ENCODE peak calls at places on chromosomes 3 and 15, in four cellular contexts. N, H, B and J are unnamed samples.

GRCh38 chr15:95932676-95933075 is 397.8 kb upstream of the NR2F2 start:
- DNase-seq in N (no peak), B (no peak), H (no peak), J (no peak)

GRCh38 chr15:77091072-77091471 is 20.2 kb upstream of the TSPAN3 start:
- DNase-seq in B (no peak), H (no peak), N (no peak), J (no peak)

GRCh38 chr3:140771030-140771677 is 93.3 kb downstream of the TRIM42 start:
- DNase-seq in N (no peak), B (no peak), H (no peak), J (no peak)

GRCh38 chr3:133880287-133880686 is 15.4 kb downstream of the RAB6B start:
- DNase-seq in H (no peak), N (no peak), B (no peak), J (no peak)

GRCh38 chr3:126529585-126530170 is 5.7 kb downstream of the CHST13 start:
- DNase-seq in N (no peak), B (no peak), H (no peak), J (no peak)

GRCh38 chr3:19264424-19264823 is 116.1 kb downstream of the KCNH8 start:
- DNase-seq in B (no peak), N (no peak), H (no peak), J (no peak)

GRCh38 chr3:84165278-84165677 is 793.5 kb upstream of the CADM2 start:
- DNase-seq in N (no peak), B (no peak), H (no peak), J (no peak)

GRCh38 chr3:197575362-197575761 is 19.6 kb upstream of the BDH1 start:
- DNase-seq in N (no peak), H (no peak), B (no peak), J (no peak)

GRCh38 chr3:181844227-181844626 is 132.5 kb downstream of the SOX2 start:
- DNase-seq in B (no peak), H (no peak), N (no peak), J (no peak)

DNA sequence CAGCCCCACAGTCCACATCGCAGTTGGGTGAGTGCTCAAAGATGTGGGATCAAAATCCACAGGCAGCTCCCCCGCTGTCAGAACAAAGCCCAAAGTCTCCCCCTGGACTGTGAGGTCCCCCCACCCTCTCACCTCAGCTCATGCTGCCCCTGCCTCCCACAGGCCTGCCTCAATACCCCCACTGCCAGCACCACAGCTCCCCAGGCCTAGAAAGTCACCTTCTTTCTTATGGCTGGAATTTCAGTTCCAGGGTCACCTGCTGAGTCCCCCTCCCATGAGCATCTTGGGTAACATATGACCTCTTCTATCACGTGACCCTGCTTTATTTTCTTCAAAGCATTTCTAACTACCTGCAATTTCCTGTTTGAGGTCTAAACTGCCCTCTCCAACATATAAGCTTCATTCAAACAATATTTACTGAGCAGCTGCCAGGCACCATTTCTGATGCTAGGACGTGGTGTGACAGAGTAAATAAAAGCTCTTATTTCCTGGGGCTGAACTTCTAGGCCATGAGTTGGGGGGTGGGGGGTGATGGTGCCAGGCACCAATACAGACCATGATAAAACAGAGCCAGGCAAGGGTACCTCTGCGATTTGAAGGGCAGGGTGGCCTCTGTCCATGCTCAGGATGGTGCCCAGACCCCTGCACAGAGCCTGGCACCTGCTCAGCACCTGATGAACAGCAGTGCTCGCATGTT is 2.4 kb upstream of the TMEM89 start:
- DNase-seq in H (no peak), B (peak; percentile 93), N (no peak), J (no peak)
- TF ChIP-seq YY1 in H (no peak), B (no peak), N (no peak), J (no peak)

DNA sequence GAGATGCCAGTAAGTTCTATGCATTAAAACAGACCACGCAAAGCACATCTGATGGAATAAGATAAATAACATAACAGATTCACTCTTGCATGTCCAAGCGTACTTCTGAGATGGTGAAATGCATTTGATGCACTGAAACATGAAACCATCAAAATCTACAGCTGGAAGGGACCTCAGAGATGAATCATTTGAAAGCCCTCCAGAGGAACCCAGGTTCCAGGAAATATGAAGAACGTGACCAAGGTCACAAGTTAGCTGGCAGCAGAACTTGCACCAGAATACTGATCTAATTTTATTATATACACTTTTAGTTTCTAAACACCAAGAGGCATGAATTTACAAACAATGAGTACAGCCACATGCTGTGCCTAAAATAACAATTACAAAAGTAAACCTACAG is 957.1 kb downstream of the FHIT start:
- DNase-seq in N (no peak), H (no peak), B (no peak), J (no peak)
- TF ChIP-seq SUZ12 in N (no peak), H (no peak), B (no peak), J (no peak)

GRCh38 chr3:24495334-24495994 is 814 bp upstream of the THRB start:
- DNase-seq in H (no peak), B (peak; percentile 56), N (no peak), J (no peak)
- H3K4me3 ChIP-seq in H (no peak overlapping the region), B (peak overlapping the region; percentile 83), N (peak overlapping the region; percentile 59), J (peak overlapping the region; percentile 80)

GRCh38 chr3:9379327-9379726 is 16.5 kb downstream of the THUMPD3 start:
- DNase-seq in H (no peak), N (no peak), B (no peak), J (no peak)
- TF ChIP-seq YY1 in H (no peak), N (no peak), B (no peak), J (no peak)

DNA sequence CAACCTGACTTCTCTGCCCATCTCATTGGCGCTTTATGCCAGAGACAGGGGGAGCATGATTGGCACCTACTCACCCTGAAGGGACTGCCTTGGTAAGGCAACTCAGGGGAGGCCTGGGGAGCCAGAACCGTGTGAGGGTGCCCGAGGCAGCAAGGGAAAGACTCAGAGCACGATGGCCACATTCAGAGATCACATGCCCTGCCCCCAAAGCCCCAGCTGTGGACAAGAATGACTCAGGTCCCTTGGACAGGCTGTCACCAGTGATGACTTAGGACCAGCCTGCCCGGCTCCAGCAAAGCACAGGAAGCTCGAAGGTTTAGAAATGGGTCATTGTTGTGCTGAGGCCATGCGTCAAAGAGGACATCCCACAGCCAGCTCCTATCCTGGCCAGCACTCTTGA is 49.1 kb upstream of the LIMD1 start:
- DNase-seq in H (no peak), B (peak; percentile 75), N (no peak), J (no peak)
- TF ChIP-seq SUZ12 in H (no peak), B (no peak), N (no peak), J (no peak)

DNA sequence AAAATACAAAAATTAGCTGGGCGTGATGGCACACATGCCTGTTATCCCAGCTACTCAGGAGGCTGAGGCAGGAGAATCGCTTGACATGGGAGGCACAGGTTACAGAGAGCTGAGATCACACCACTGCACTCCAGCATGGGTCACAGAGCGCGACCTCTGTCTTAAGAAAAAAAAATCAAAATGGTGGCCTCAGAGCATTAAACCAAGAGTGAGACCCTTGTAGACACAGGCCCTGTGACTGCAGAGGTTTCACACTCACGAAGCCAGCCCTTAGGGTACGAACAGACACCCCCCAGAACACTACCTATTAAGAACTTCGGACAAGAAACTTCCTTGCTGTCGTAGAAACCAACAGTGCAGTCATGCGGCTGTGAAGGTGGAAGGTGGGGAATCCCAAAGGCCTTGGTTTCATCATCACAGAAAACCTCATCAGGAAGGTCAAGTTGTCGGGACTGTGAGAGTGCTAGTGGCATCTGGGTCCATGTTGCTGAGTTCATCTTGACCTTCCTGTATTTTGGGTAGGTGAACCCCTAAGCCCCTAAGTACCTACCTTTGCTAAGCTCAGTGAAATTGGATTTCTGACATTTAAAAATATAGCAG is 4.8 kb upstream of the PDE8A start:
- DNase-seq in H (no peak), B (no peak), N (no peak), J (no peak)
- H3K4me3 ChIP-seq in H (no peak overlapping the region), B (no peak overlapping the region), N (no peak overlapping the region), J (no peak overlapping the region)

GRCh38 chr3:147298511-147298982 is 107.8 kb downstream of the ZIC4 start:
- DNase-seq in H (no peak), N (no peak), B (peak; percentile 3), J (peak; percentile 38)
- TF ChIP-seq YY1 in H (no peak), N (no peak), B (no peak), J (no peak)

DNA sequence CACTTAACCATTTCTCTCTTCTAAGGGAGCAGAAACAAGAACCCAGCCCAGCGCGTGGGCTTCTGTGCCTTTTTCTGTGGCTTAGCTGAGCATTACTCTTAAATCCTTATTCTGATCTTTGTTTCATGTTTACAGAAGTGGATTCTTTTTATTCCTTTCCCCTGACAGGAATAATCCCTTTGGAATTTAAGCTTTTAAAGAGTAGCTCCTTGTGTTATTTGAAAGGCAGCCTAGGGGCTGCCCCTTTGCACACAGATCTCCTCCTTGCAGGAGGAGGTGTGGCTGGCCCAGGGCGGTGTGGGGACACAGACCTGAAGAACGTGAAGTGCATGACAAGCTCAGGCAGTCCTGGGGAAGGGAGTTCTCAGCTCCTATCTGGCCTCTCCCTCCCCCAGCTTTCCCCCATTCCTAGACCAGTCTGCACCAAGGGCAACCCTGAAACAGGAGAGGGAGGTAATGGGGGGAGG is 77.1 kb upstream of the UBE2E1 start:
- DNase-seq in H (no peak), N (no peak), B (no peak), J (no peak)
- TF ChIP-seq SUZ12 in H (no peak), N (no peak), B (no peak), J (no peak)

DNA sequence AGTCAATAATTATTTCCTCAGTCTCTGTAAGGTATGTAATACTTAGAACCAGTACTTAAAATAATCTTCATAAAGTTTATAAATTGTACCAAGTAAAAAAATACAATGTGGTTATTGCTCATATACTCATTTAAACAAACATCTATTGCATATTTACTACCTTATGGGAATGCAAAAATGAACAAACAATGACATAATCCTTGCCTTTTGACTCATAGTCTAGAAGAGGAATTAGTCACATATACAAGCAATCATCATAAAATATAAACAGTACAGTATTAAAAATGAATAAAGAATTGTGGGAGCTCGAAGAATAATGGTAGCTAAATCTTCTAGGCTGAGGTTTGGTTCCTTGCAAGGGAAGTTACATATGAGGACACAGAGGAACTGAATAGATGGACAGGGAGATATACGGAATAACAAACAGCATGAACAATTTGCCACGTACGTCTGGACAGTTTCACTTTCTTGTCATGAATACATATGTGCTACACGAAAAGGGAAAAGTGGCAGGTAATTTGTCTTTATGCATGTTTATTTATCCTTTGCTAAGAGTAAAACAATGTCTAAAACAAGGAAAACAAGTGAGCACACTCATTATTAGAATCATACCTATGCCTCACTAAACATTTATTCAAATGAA is 17.2 kb downstream of the IMPG2 start:
- DNase-seq in H (no peak), B (no peak), N (no peak), J (no peak)
- H3K4me3 ChIP-seq in H (no peak overlapping the region), B (no peak overlapping the region), N (no peak overlapping the region), J (no peak overlapping the region)

GRCh38 chr3:177498037-177498857 is 301.0 kb upstream of the TBL1XR1 start:
- DNase-seq in H (no peak), B (no peak), N (no peak), J (no peak)
- TF ChIP-seq YY1 in H (no peak), B (no peak), N (no peak), J (no peak)